ENCODE peak calls at places on chromosomes 16 and 17, in ten cellular contexts. I is GM23338; M is heart right ventricle; W is ascending aorta; B is pancreas; L is lower lobe of right lung; V is dorsolateral prefrontal cortex; U is brain microvascular endothelial cell; O is CD8-positive, alpha-beta memory T cell; X is astrocyte. K is an unnamed sample.

GRCh38 chr16:31157136-31157535 is 7.3 kb upstream of the PRSS36 start:
- DNase-seq in I (no peak), L (peak; percentile 70), V (no peak), W (no peak), U (no peak), M (peak; percentile 34), O (no peak), X (no peak), B (no peak), K (no peak)

GRCh38 chr16:11207646-11208045 is 48.4 kb downstream of the SOCS1 start:
- DNase-seq in X (no peak), U (no peak), V (no peak), W (no peak), L (no peak), O (no peak), M (no peak), B (no peak), I (no peak), K (no peak)

GRCh38 chr16:73232555-73233422 is 184.9 kb upstream of the ZFHX3 start:
- DNase-seq in B (peak; percentile 43), M (peak; percentile 21), O (no peak), W (no peak), V (no peak), L (no peak), U (peak; percentile 96), I (no peak), X (peak; percentile 97), K (peak; percentile 73)

GRCh38 chr17:61064087-61064951 is 335.3 kb upstream of the TBX2 start:
- DNase-seq in O (no peak), M (no peak), L (no peak), B (no peak), W (no peak), V (no peak), U (no peak), X (no peak), I (no peak), K (no peak)

GRCh38 chr17:56499799-56500388 is 93.6 kb upstream of the NOG start:
- DNase-seq in I (peak; percentile 73), M (no peak), L (no peak), U (peak; percentile 9), V (no peak), B (no peak), W (no peak), X (peak; percentile 4), O (no peak), K (no peak)

GRCh38 chr16:89595330-89596060 is 17.9 kb upstream of the DPEP1 start:
- DNase-seq in U (no peak), M (no peak), X (no peak), I (no peak), W (no peak), L (no peak), O (no peak), V (no peak), B (no peak), K (no peak)

GRCh38 chr17:20993863-20994778 is 48.7 kb downstream of the USP22 start:
- DNase-seq in O (no peak), I (no peak), L (peak; percentile 65), U (no peak), B (no peak), V (no peak), M (no peak), W (peak; percentile 56), X (no peak), K (no peak)

GRCh38 chr17:6098466-6099180 is 28.4 kb downstream of the WSCD1 start:
- DNase-seq in O (no peak), W (no peak), X (no peak), I (peak; percentile 36), U (no peak), M (no peak), V (no peak), B (no peak), L (no peak), K (no peak)

GRCh38 chr16:51152691-51153261 is 1.7 kb upstream of the SALL1 start:
- DNase-seq in O (no peak), B (no peak), M (no peak), X (peak; percentile 53), W (no peak), L (no peak), I (peak; percentile 71), U (no peak), V (no peak), K (no peak)

GRCh38 chr17:5466295-5466694 is 2.5 kb downstream of the DHX33 start:
- DNase-seq in X (no peak), I (no peak), W (no peak), L (no peak), B (no peak), O (no peak), M (no peak), V (no peak), U (no peak), K (no peak)

GRCh38 chr17:41777157-41777578 is 9.3 kb downstream of the JUP start:
- DNase-seq in W (no peak), X (no peak), M (peak; percentile 77), V (no peak), O (no peak), L (no peak), I (peak; percentile 54), B (no peak), U (no peak), K (no peak)

GRCh38 chr16:25033852-25034251 is 18.7 kb upstream of the ARHGAP17 start:
- DNase-seq in I (no peak), O (no peak), M (no peak), X (peak; percentile 90), L (no peak), U (peak; percentile 86), V (no peak), W (no peak), B (no peak), K (no peak)
- H3K27ac ChIP-seq in I (no peak overlapping the region), O (no peak overlapping the region), M (no peak overlapping the region), X (peak overlapping the region; percentile 72), L (peak overlapping the region; percentile 51), U (peak overlapping the region; percentile 82), V (no peak overlapping the region), W (no peak overlapping the region), B (no peak overlapping the region), K (no peak overlapping the region)

GRCh38 chr17:75147878-75148546 is 6.3 kb downstream of the JPT1 start:
- DNase-seq in O (no peak), W (no peak), X (no peak), U (no peak), I (no peak), L (no peak), M (no peak), B (no peak), V (no peak), K (no peak)

GRCh38 chr17:75142236-75142971 is 10.9 kb upstream of the NT5C start:
- DNase-seq in U (no peak), I (peak; percentile 46), L (no peak), W (no peak), M (no peak), B (no peak), X (no peak), O (no peak), V (no peak), K (no peak)

GRCh38 chr17:75146597-75146996 is 7.7 kb downstream of the JPT1 start:
- DNase-seq in W (no peak), I (no peak), B (no peak), L (no peak), X (peak; percentile 59), O (no peak), V (no peak), U (no peak), M (no peak), K (no peak)

GRCh38 chr17:75144816-75145511 is 9.3 kb downstream of the JPT1 start:
- DNase-seq in V (no peak), B (no peak), I (no peak), M (no peak), O (no peak), X (no peak), U (no peak), L (no peak), W (no peak), K (no peak)
- H3K4me3 ChIP-seq in V (no peak overlapping the region), B (no peak overlapping the region), I (no peak overlapping the region), M (no peak overlapping the region), O (no peak overlapping the region), X (no peak overlapping the region), U (no peak overlapping the region), L (no peak overlapping the region), W (no peak overlapping the region), K (no peak overlapping the region)

DNA sequence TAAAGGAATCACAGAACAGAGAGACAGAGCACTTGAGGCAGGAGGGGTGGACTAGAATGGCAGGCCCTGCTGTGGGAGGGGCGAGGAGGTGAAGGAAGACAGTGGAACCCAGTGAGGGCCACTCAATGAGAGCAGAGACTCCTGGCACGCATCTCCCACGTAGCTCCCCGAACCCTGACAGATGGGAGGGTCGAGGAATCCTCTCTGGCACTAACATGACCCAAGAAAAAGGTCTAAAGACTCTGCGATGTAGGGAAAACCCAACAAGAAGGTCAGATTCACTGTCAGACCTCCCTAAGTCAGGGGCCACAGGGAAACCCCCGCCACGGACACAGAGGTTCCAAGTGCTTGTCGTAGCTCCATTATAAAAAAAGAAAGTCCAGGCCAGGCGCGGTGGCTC is 15.0 kb downstream of the ZDHHC7 start:
- DNase-seq in B (no peak), W (peak; percentile 58), O (no peak), L (peak; percentile 21), V (no peak), M (no peak), U (no peak), I (no peak), X (no peak), K (no peak)
- H3K27ac ChIP-seq in B (no peak overlapping the region), W (peak overlapping the region; percentile 90), O (no peak overlapping the region), L (peak overlapping the region; percentile 79), V (no peak overlapping the region), M (no peak overlapping the region), U (no peak overlapping the region), I (no peak overlapping the region), X (no peak overlapping the region), K (no peak overlapping the region)

DNA sequence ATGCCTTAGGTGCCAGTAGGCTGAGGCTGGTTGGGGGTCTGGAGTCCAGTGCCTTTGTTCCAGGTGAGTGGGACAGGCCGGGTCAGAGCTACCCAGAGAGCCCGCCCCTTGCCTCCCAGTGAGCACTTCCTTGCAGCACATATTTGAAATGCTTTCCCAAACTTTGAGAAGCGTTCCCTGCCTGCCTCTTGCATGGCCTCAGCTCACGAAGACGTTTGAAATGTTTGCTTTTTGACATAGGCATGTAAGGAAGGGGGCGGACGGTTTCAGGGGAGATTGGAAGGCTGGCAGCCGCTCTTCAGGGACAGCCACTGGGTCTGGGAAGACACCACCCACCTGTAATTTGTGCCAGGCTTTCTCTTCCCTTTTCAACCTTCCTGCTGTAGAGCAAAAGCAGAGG is 5.1 kb upstream of the FOXL1 start:
- DNase-seq in B (no peak), M (no peak), W (no peak), L (no peak), X (peak; percentile 69), I (peak; percentile 86), O (no peak), V (no peak), U (no peak), K (no peak)
- H3K4me3 ChIP-seq in B (no peak overlapping the region), M (no peak overlapping the region), W (peak overlapping the region; percentile 79), L (no peak overlapping the region), X (peak overlapping the region; percentile 97), I (peak overlapping the region; percentile 39), O (no peak overlapping the region), V (no peak overlapping the region), U (no peak overlapping the region), K (no peak overlapping the region)

DNA sequence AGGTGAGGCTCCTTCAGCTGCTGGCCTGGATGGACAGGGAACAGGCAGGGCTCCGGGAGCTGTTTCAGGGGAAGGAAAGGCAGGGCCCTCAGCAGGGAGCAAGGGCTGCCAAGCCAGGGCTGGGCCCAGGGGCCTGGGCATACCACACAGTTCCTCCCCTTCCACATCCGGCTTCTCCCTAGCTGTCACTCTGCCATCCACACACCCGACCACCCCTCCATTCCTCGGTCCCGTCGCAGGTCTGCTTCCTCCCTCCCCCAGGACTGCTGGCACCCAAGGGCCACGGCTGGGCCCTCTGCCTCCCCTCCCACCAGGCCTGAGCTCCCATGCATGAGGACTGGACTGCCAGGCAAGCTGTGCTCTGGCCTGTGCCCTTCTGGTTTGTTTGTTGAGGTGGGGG is 24.0 kb downstream of the CDIP1 start:
- DNase-seq in B (no peak), I (no peak), V (no peak), L (no peak), M (no peak), W (no peak), U (no peak), O (no peak), X (no peak), K (no peak)
- H3K27ac ChIP-seq in B (no peak overlapping the region), I (peak overlapping the region; percentile 32), V (peak overlapping the region; percentile 86), L (peak overlapping the region; percentile 44), M (peak overlapping the region; percentile 32), W (peak overlapping the region; percentile 66), U (no peak overlapping the region), O (peak overlapping the region; percentile 47), X (no peak overlapping the region), K (peak overlapping the region; percentile 60)

K was measured in right atrium auricular region.